ENCODE peak calls at places on chromosomes 1 and 21, in six cellular contexts. N, M, H, T, D and W are unnamed samples.

GRCh38 chr1:111332190-111332589 is 41.5 kb downstream of the CHIA start:
- DNase-seq in N (no peak), M (no peak), H (no peak), T (no peak), D (no peak), W (no peak)

GRCh38 chr1:95287078-95287477 is 53.1 kb downstream of the RWDD3 start:
- DNase-seq in N (no peak), M (no peak), H (no peak), T (no peak), D (no peak), W (no peak)

GRCh38 chr1:18045206-18045605 is 62.4 kb upstream of the IGSF21 start:
- DNase-seq in N (no peak), M (no peak), H (no peak), T (no peak), D (no peak), W (no peak)

GRCh38 chr1:19596065-19596718 is 47.9 kb upstream of the NBL1 start:
- DNase-seq in N (no peak), M (peak; percentile 35), H (no peak), T (no peak), D (no peak), W (peak; percentile 9)

GRCh38 chr1:112933820-112934561 is 22.0 kb downstream of the SLC16A1 start:
- DNase-seq in N (no peak), M (no peak), H (no peak), T (no peak), D (no peak), W (no peak)

GRCh38 chr1:234725177-234726132 is 115.5 kb upstream of the IRF2BP2 start:
- DNase-seq in N (no peak), M (peak; percentile 68), H (peak; percentile 47), T (no peak), D (no peak), W (no peak)

GRCh38 chr1:117638759-117639158 is 32.9 kb downstream of the TENT5C start:
- DNase-seq in N (no peak), M (peak; percentile 83), H (peak; percentile 67), T (no peak), D (no peak), W (no peak)

GRCh38 chr1:244316986-244317655 is 134.6 kb downstream of the ADSS2 start:
- DNase-seq in N (no peak), M (no peak), H (no peak), T (no peak), D (no peak), W (no peak)

GRCh38 chr21:32403201-32403701 is 9.3 kb upstream of the EVA1C start:
- DNase-seq in N (peak; percentile 47), M (peak; percentile 70), H (no peak), T (no peak), D (peak; percentile 75), W (no peak)

GRCh38 chr1:51690285-51690961 is 73.5 kb downstream of the OSBPL9 start:
- DNase-seq in N (peak; percentile 92), M (no peak), H (peak; percentile 58), T (no peak), D (peak; percentile 67), W (no peak)

GRCh38 chr1:20440785-20441200 is 45.2 kb downstream of the CAMK2N1 start:
- DNase-seq in N (peak; percentile 24), M (peak; percentile 83), H (peak; percentile 40), T (no peak), D (peak; percentile 44), W (no peak)

GRCh38 chr1:55214214-55214902 is 806 bp downstream of the USP24 start:
- DNase-seq in N (peak; percentile 12), M (peak; percentile 51), H (peak; percentile 39), T (peak; percentile 91), D (no peak), W (no peak)

GRCh38 chr1:20792177-20792576 is 5.1 kb upstream of the HP1BP3 start:
- DNase-seq in N (no peak), M (no peak), H (no peak), T (no peak), D (peak; percentile 43), W (no peak)

GRCh38 chr1:204565617-204566582 is 49.7 kb downstream of the MDM4 start:
- DNase-seq in N (peak; percentile 71), M (peak; percentile 90), H (peak; percentile 94), T (no peak), D (peak; percentile 63), W (peak; percentile 33)

GRCh38 chr1:212471286-212471685 is 38.6 kb downstream of the NENF start:
- DNase-seq in N (no peak), M (no peak), H (no peak), T (peak; percentile 60), D (no peak), W (no peak)

GRCh38 chr1:93692983-93693591 is 11.4 kb upstream of the BCAR3 start:
- DNase-seq in N (peak; percentile 97), M (peak; percentile 65), H (peak; percentile 98), T (no peak), D (peak; percentile 75), W (no peak)

GRCh38 chr21:39316729-39317128 is 3.3 kb upstream of the BRWD1 start:
- DNase-seq in N (no peak), M (no peak), H (no peak), T (no peak), D (no peak), W (no peak)

GRCh38 chr21:32467291-32467690 is 54.8 kb downstream of the EVA1C start:
- DNase-seq in N (no peak), M (no peak), H (no peak), T (peak; percentile 28), D (no peak), W (no peak)

GRCh38 chr1:147585640-147586383 is 44.5 kb downstream of the BCL9 start:
- DNase-seq in N (no peak), M (no peak), H (no peak), T (no peak), D (no peak), W (no peak)

GRCh38 chr21:34351786-34352241 is 12.0 kb upstream of the KCNE2 start:
- DNase-seq in N (no peak), M (peak; percentile 76), H (no peak), T (no peak), D (peak; percentile 41), W (no peak)

GRCh38 chr1:112083487-112083886 is 94.0 kb upstream of the KCND3 start:
- DNase-seq in N (peak; percentile 24), M (peak; percentile 11), H (no peak), T (no peak), D (peak; percentile 4), W (no peak)

GRCh38 chr1:46180082-46180616 is 3.9 kb upstream of the P3R3URF start:
- DNase-seq in N (peak; percentile 85), M (peak; percentile 46), H (peak; percentile 90), T (no peak), D (no peak), W (no peak)

GRCh38 chr1:25700124-25700523 is 83.5 kb downstream of the MAN1C1 start:
- DNase-seq in N (no peak), M (no peak), H (no peak), T (no peak), D (no peak), W (no peak)

GRCh38 chr1:26946270-26946669 is 14.0 kb downstream of the KDF1 start:
- DNase-seq in N (no peak), M (no peak), H (no peak), T (peak; percentile 32), D (no peak), W (no peak)

GRCh38 chr1:92623187-92623778 is 136.6 kb upstream of the GFI1 start:
- DNase-seq in N (no peak), M (peak; percentile 37), H (no peak), T (no peak), D (no peak), W (no peak)

GRCh38 chr1:111852216-111852615 is 96.5 kb downstream of the DDX20 start:
- DNase-seq in N (no peak), M (no peak), H (no peak), T (peak; percentile 43), D (no peak), W (no peak)

GRCh38 chr1:154276797-154277196 is 4.4 kb downstream of the HAX1 start:
- DNase-seq in N (no peak), M (peak; percentile 17), H (no peak), T (no peak), D (no peak), W (no peak)

GRCh38 chr1:178283409-178283808 is 189.5 kb downstream of the RASAL2 start:
- DNase-seq in N (no peak), M (no peak), H (no peak), T (no peak), D (peak; percentile 53), W (no peak)

GRCh38 chr1:99599678-99600175 is 46.2 kb upstream of the PALMD start:
- DNase-seq in N (peak; percentile 57), M (no peak), H (peak; percentile 66), T (no peak), D (peak; percentile 91), W (peak; percentile 44)

GRCh38 chr1:207848234-207848633 is 62.7 kb downstream of the CD34 start:
- DNase-seq in N (peak; percentile 95), M (no peak), H (peak; percentile 84), T (peak; percentile 91), D (peak; percentile 79), W (no peak)
- H3K4me3 ChIP-seq in N (no peak overlapping the region), M (no peak overlapping the region), H (no peak overlapping the region), T (no peak overlapping the region), D (no peak overlapping the region), W (no peak overlapping the region)

GRCh38 chr1:68442822-68443556 is 6.8 kb downstream of the RPE65 start:
- DNase-seq in N (peak; percentile 81), M (peak; percentile 32), H (peak; percentile 55), T (no peak), D (peak; percentile 81), W (no peak)
- TF ChIP-seq CTCF in N (peak; percentile 73), M (peak; percentile 83), H (peak; percentile 89), T (peak; percentile 36), D (peak; percentile 75), W (peak; percentile 77)

DNA sequence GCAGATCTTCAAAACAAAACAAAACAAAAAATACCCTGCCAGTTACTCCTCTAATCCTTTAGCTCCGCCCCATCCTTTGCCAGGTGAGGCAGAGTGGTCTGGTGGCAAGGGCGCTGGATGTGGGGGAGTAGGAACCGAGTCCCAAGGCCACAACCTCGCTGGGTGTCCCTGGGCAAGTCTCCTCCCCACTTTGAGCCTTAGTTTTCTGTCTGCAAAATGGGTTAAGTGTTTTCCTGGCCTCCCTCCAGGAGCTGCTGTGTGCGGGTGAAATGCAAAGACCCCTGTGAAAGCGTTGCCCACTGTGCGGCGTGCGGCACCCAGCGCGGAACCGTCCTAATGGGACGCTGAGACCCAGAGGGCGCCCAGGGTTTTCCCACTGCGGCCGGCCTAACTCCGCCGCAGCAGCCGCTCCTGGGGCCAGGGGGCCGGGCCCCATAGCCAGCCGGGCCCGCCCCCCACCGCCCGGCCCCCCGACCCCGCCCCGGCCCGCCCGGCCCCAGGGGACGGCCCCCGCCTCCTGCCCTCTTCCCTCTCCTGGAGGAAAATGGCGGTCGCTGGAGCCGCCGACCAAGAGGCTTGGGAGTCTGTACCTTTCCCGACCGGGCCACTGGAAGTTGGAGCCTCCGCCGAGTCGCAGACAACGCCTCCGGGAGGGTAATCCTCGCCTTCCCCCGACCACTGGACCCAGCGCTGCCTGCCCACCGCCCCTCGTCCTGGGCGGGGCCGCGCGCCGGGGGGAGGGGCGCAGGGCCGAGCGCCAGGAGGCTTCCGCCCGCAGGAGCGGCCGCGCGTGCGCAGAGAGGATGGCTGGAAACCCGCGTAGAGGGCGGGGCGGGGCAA is at the start of the genes ERMAP and SVBP:
- DNase-seq in N (peak; percentile 81), M (peak; percentile 93), H (peak; percentile 66), T (peak; percentile 98), D (peak; percentile 77), W (peak; percentile 25)
- H3K4me3 ChIP-seq in N (peak within 1 kb of the TSS; percentile 98), M (peak within 1 kb of the TSS; percentile 84), H (peak within 1 kb of the TSS; percentile 100), T (peak within 1 kb of the TSS; percentile 74), D (peak within 1 kb of the TSS; percentile 77), W (peak within 1 kb of the TSS; percentile 77)

GRCh38 chr1:57963545-57963944 is 539.7 kb upstream of the DAB1 start:
- DNase-seq in N (no peak), M (no peak), H (no peak), T (no peak), D (no peak), W (no peak)

GRCh38 chr1:57966751-57967406 is 543.0 kb upstream of the DAB1 start:
- DNase-seq in N (peak; percentile 58), M (no peak), H (no peak), T (no peak), D (peak; percentile 1), W (peak; percentile 3)

GRCh38 chr1:57966340-57966739 is 542.5 kb upstream of the DAB1 start:
- DNase-seq in N (no peak), M (no peak), H (no peak), T (no peak), D (no peak), W (no peak)
- TF ChIP-seq CTCF in N (no peak), M (no peak), H (no peak), T (no peak), D (no peak), W (no peak)